ENCODE peak calls at places on chromosome 17, in five cellular contexts. One of them, this sample, is unnamed.

GRCh38 chr17:51046527-51047384 is 73.9 kb downstream of the SPAG9 start:
- DNase-seq in HCT116: no peak
- DNase-seq in neural progenitor cell: peak; percentile 96
- DNase-seq in Karpas-422: peak; percentile 77
- DNase-seq in fibroblast of lung: peak; percentile 98
- DNase-seq in this sample: peak; percentile 88

GRCh38 chr17:83035722-83036121 is 43.7 kb upstream of the METRNL start:
- DNase-seq in HCT116: no peak
- DNase-seq in fibroblast of lung: no peak
- DNase-seq in neural progenitor cell: no peak
- DNase-seq in Karpas-422: no peak
- DNase-seq in this sample: no peak

GRCh38 chr17:38579934-38580333 is 25.8 kb downstream of the SRCIN1 start:
- DNase-seq in HCT116: no peak
- DNase-seq in neural progenitor cell: peak; percentile 67
- DNase-seq in Karpas-422: peak; percentile 69
- DNase-seq in fibroblast of lung: peak; percentile 20
- DNase-seq in this sample: no peak

GRCh38 chr17:49216953-49217650 is 6.6 kb downstream of the ABI3 start:
- DNase-seq in fibroblast of lung: no peak
- DNase-seq in neural progenitor cell: no peak
- DNase-seq in Karpas-422: no peak
- DNase-seq in HCT116: no peak
- DNase-seq in this sample: no peak

GRCh38 chr17:7854078-7854777 is 638 bp upstream of the TMEM88 start:
- DNase-seq in fibroblast of lung: no peak
- DNase-seq in Karpas-422: no peak
- DNase-seq in neural progenitor cell: peak; percentile 59
- DNase-seq in HCT116: no peak
- DNase-seq in this sample: no peak

GRCh38 chr17:81556175-81556691 is 4.1 kb upstream of the FAAP100 start:
- DNase-seq in HCT116: no peak
- DNase-seq in fibroblast of lung: peak; percentile 51
- DNase-seq in neural progenitor cell: no peak
- DNase-seq in Karpas-422: no peak
- DNase-seq in this sample: no peak

GRCh38 chr17:5769936-5770335 is 185.6 kb upstream of the NLRP1 start:
- DNase-seq in neural progenitor cell: peak; percentile 82
- DNase-seq in Karpas-422: no peak
- DNase-seq in fibroblast of lung: peak; percentile 38
- DNase-seq in HCT116: no peak
- DNase-seq in this sample: no peak

GRCh38 chr17:36989173-36989572 is 40.4 kb downstream of the AATF start:
- DNase-seq in HCT116: no peak
- DNase-seq in neural progenitor cell: no peak
- DNase-seq in Karpas-422: no peak
- DNase-seq in fibroblast of lung: no peak
- DNase-seq in this sample: no peak

GRCh38 chr17:7705269-7706255 is 560 bp downstream of the EFNB3 start:
- DNase-seq in Karpas-422: no peak
- DNase-seq in HCT116: no peak
- DNase-seq in neural progenitor cell: peak; percentile 58
- DNase-seq in fibroblast of lung: no peak
- DNase-seq in this sample: peak; percentile 22

GRCh38 chr17:6254036-6254435 is 180.9 kb downstream of the AIPL1 start:
- DNase-seq in fibroblast of lung: peak; percentile 41
- DNase-seq in neural progenitor cell: no peak
- DNase-seq in HCT116: no peak
- DNase-seq in Karpas-422: no peak
- DNase-seq in this sample: no peak

GRCh38 chr17:17792551-17793377 is 44.0 kb downstream of the SREBF1 start:
- DNase-seq in fibroblast of lung: peak; percentile 89
- DNase-seq in Karpas-422: no peak
- DNase-seq in neural progenitor cell: peak; percentile 64
- DNase-seq in HCT116: no peak
- DNase-seq in this sample: no peak

GRCh38 chr17:50205111-50205821 is 3.8 kb upstream of the COL1A1 start:
- DNase-seq in fibroblast of lung: peak; percentile 63
- DNase-seq in neural progenitor cell: no peak
- DNase-seq in Karpas-422: no peak
- DNase-seq in HCT116: no peak
- DNase-seq in this sample: peak; percentile 57

GRCh38 chr17:8941520-8941919 is 24.0 kb downstream of the PIK3R5 start:
- DNase-seq in fibroblast of lung: no peak
- DNase-seq in Karpas-422: no peak
- DNase-seq in HCT116: no peak
- DNase-seq in neural progenitor cell: no peak
- DNase-seq in this sample: no peak

GRCh38 chr17:56754523-56755208 is 79.1 kb downstream of the C17orf67 start:
- DNase-seq in HCT116: no peak
- DNase-seq in fibroblast of lung: peak; percentile 28
- DNase-seq in Karpas-422: no peak
- DNase-seq in neural progenitor cell: peak; percentile 27
- DNase-seq in this sample: peak; percentile 34

GRCh38 chr17:305090-305976 is 47.3 kb downstream of the RPH3AL start:
- DNase-seq in HCT116: no peak
- DNase-seq in Karpas-422: no peak
- DNase-seq in fibroblast of lung: no peak
- DNase-seq in neural progenitor cell: no peak
- DNase-seq in this sample: no peak

GRCh38 chr17:82403662-82404660 is 14.2 kb upstream of the HEXD start:
- DNase-seq in neural progenitor cell: no peak
- DNase-seq in fibroblast of lung: no peak
- DNase-seq in HCT116: no peak
- DNase-seq in Karpas-422: no peak
- DNase-seq in this sample: no peak

GRCh38 chr17:65482201-65482600 is 79.2 kb downstream of the AXIN2 start:
- DNase-seq in HCT116: no peak
- DNase-seq in fibroblast of lung: no peak
- DNase-seq in Karpas-422: no peak
- DNase-seq in neural progenitor cell: no peak
- DNase-seq in this sample: no peak

GRCh38 chr17:42531455-42532354 is 4.3 kb upstream of the NAGLU start:
- DNase-seq in neural progenitor cell: peak; percentile 87
- DNase-seq in HCT116: no peak
- DNase-seq in fibroblast of lung: peak; percentile 45
- DNase-seq in Karpas-422: peak; percentile 75
- DNase-seq in this sample: peak; percentile 85

GRCh38 chr17:17910060-17910459 is 62.1 kb downstream of the TOM1L2 start:
- DNase-seq in Karpas-422: no peak
- DNase-seq in neural progenitor cell: no peak
- DNase-seq in HCT116: no peak
- DNase-seq in fibroblast of lung: no peak
- DNase-seq in this sample: no peak

GRCh38 chr17:9898812-9899211 is 6.3 kb downstream of the RCVRN start:
- DNase-seq in neural progenitor cell: no peak
- DNase-seq in Karpas-422: no peak
- DNase-seq in HCT116: no peak
- DNase-seq in fibroblast of lung: no peak
- DNase-seq in this sample: no peak

GRCh38 chr17:64003526-64004121 is 5.5 kb downstream of the PRR29 start:
- DNase-seq in Karpas-422: no peak
- DNase-seq in fibroblast of lung: no peak
- DNase-seq in neural progenitor cell: peak; percentile 0
- DNase-seq in HCT116: no peak
- DNase-seq in this sample: no peak

GRCh38 chr17:39225974-39226683 is 384 bp upstream of the STAC2 start:
- DNase-seq in HCT116: no peak
- DNase-seq in neural progenitor cell: peak; percentile 98
- DNase-seq in fibroblast of lung: peak; percentile 44
- DNase-seq in Karpas-422: no peak
- DNase-seq in this sample: peak; percentile 50

GRCh38 chr17:1890758-1891450 is 61.1 kb downstream of the RPA1 start:
- DNase-seq in HCT116: no peak
- DNase-seq in neural progenitor cell: no peak
- DNase-seq in fibroblast of lung: no peak
- DNase-seq in Karpas-422: no peak
- DNase-seq in this sample: no peak

DNA sequence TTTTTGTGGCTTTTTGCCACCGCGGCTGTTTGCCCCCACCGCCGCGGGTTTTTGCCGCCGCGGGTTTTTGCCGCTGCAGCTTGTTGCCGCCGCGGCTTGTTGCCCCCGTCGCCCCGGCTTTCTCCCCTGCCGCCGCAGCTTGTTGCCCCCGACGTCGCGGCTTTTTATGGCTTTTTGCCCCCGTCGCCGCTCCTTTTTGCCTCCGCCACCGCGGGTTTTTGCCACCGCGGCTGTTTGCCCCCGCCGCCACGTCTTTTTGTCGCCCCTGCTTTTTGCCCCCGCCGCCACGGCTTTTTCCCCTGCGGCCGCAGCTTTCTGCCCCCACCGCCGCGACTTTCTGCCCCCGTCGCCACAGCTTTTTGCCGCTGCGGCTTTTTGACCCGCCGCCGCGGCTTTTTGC is 149.5 kb downstream of the KCNJ18 start:
- DNase-seq in Karpas-422: no peak
- DNase-seq in neural progenitor cell: no peak
- DNase-seq in HCT116: no peak
- DNase-seq in fibroblast of lung: no peak
- DNase-seq in this sample: no peak
- H3K4me3 ChIP-seq in Karpas-422: no peak overlapping the region
- H3K4me3 ChIP-seq in neural progenitor cell: no peak overlapping the region
- H3K4me3 ChIP-seq in HCT116: no peak overlapping the region
- H3K4me3 ChIP-seq in fibroblast of lung: no peak overlapping the region
- H3K4me3 ChIP-seq in this sample: no peak overlapping the region

GRCh38 chr17:28185658-28186057 is 133.3 kb upstream of the TMEM97 start:
- DNase-seq in fibroblast of lung: no peak
- DNase-seq in Karpas-422: no peak
- DNase-seq in HCT116: no peak
- DNase-seq in neural progenitor cell: no peak
- DNase-seq in this sample: no peak

GRCh38 chr17:28178800-28179199 is 136.3 kb downstream of the NLK start:
- DNase-seq in Karpas-422: no peak
- DNase-seq in HCT116: no peak
- DNase-seq in fibroblast of lung: peak; percentile 12
- DNase-seq in neural progenitor cell: no peak
- DNase-seq in this sample: no peak

GRCh38 chr17:28182559-28182958 is 136.4 kb upstream of the TMEM97 start:
- DNase-seq in fibroblast of lung: no peak
- DNase-seq in Karpas-422: no peak
- DNase-seq in neural progenitor cell: no peak
- DNase-seq in HCT116: no peak
- DNase-seq in this sample: no peak

GRCh38 chr17:28180449-28180848 is 138.0 kb downstream of the NLK start:
- DNase-seq in HCT116: no peak
- DNase-seq in fibroblast of lung: peak; percentile 56
- DNase-seq in neural progenitor cell: no peak
- DNase-seq in Karpas-422: no peak
- DNase-seq in this sample: peak; percentile 58

GRCh38 chr17:28181568-28181967 is 137.4 kb upstream of the TMEM97 start:
- DNase-seq in HCT116: no peak
- DNase-seq in fibroblast of lung: no peak
- DNase-seq in Karpas-422: no peak
- DNase-seq in neural progenitor cell: no peak
- DNase-seq in this sample: no peak
- H3K4me1 ChIP-seq in HCT116: no peaks in the 10 kb centered on the region
- H3K4me1 ChIP-seq in fibroblast of lung: no peaks in the 10 kb centered on the region
- H3K4me1 ChIP-seq in Karpas-422: no peaks in the 10 kb centered on the region
- H3K4me1 ChIP-seq in neural progenitor cell: no peaks in the 10 kb centered on the region
- H3K4me1 ChIP-seq in this sample: peaks cover 7% of the 10 kb centered on the region

GRCh38 chr17:13162361-13162760 is 144.5 kb upstream of the ELAC2 start:
- DNase-seq in HCT116: no peak
- DNase-seq in fibroblast of lung: no peak
- DNase-seq in Karpas-422: no peak
- DNase-seq in neural progenitor cell: no peak
- DNase-seq in this sample: no peak

GRCh38 chr17:13160281-13160680 is 142.5 kb upstream of the ELAC2 start:
- DNase-seq in neural progenitor cell: no peak
- DNase-seq in Karpas-422: no peak
- DNase-seq in HCT116: no peak
- DNase-seq in fibroblast of lung: peak; percentile 5
- DNase-seq in this sample: no peak

GRCh38 chr17:13157656-13158055 is 139.8 kb upstream of the ELAC2 start:
- DNase-seq in HCT116: no peak
- DNase-seq in neural progenitor cell: no peak
- DNase-seq in fibroblast of lung: no peak
- DNase-seq in Karpas-422: no peak
- DNase-seq in this sample: no peak

GRCh38 chr17:13160790-13161189 is 143.0 kb upstream of the ELAC2 start:
- DNase-seq in HCT116: no peak
- DNase-seq in neural progenitor cell: no peak
- DNase-seq in Karpas-422: no peak
- DNase-seq in fibroblast of lung: no peak
- DNase-seq in this sample: no peak

GRCh38 chr17:13158511-13159240 is 140.8 kb upstream of the ELAC2 start:
- DNase-seq in Karpas-422: no peak
- DNase-seq in fibroblast of lung: peak; percentile 1
- DNase-seq in neural progenitor cell: no peak
- DNase-seq in HCT116: no peak
- DNase-seq in this sample: peak; percentile 18
- H3K9ac ChIP-seq in Karpas-422: no peak overlapping the region
- H3K9ac ChIP-seq in fibroblast of lung: no peak overlapping the region
- H3K9ac ChIP-seq in neural progenitor cell: no peak overlapping the region
- H3K9ac ChIP-seq in HCT116: no peak overlapping the region
- H3K9ac ChIP-seq in this sample: no peak overlapping the region

GRCh38 chr17:77100009-77100408 is 40.8 kb upstream of the SEC14L1 start:
- DNase-seq in HCT116: no peak
- DNase-seq in neural progenitor cell: peak; percentile 37
- DNase-seq in fibroblast of lung: no peak
- DNase-seq in Karpas-422: no peak
- DNase-seq in this sample: no peak

GRCh38 chr17:77097772-77098171 is 43.0 kb upstream of the SEC14L1 start:
- DNase-seq in Karpas-422: no peak
- DNase-seq in HCT116: no peak
- DNase-seq in neural progenitor cell: no peak
- DNase-seq in fibroblast of lung: no peak
- DNase-seq in this sample: no peak

GRCh38 chr17:77098884-77099545 is 41.8 kb upstream of the SEC14L1 start:
- DNase-seq in Karpas-422: no peak
- DNase-seq in HCT116: no peak
- DNase-seq in fibroblast of lung: peak; percentile 69
- DNase-seq in neural progenitor cell: no peak
- DNase-seq in this sample: peak; percentile 82

GRCh38 chr17:77095461-77095860 is 45.3 kb upstream of the SEC14L1 start:
- DNase-seq in neural progenitor cell: no peak
- DNase-seq in fibroblast of lung: no peak
- DNase-seq in Karpas-422: no peak
- DNase-seq in HCT116: no peak
- DNase-seq in this sample: no peak

DNA sequence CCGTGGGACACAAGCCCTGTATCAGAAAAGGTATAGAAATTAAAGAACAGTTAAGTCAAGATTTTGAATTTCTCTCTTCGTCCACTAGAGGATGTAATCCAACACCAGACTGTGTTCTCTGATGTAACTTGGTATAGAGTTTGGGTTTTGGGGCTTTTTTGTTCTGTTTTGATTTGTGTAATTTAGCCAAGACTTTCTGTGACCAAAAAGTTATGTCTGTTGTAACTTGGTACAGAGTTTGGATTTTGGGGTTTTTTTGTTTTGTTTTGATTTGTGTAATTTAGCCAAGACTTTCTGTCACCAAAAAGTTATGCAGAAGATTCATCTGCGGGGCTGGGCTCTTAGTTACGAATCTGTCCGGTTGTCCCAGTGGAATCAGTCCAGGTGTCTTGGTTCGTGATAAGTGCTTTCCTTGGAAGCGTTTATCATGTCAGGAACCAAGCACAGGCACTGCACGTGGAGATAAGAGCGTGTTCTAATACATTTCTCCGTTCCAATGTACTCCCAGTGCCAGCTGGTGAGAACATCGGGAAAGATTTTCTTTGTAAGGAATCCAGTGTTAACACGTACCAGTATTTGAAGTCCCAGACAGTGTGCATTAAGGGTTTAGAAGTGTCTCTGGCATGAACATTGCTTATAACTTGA is 44.1 kb upstream of the SEC14L1 start:
- DNase-seq in Karpas-422: peak; percentile 79
- DNase-seq in HCT116: peak; percentile 28
- DNase-seq in neural progenitor cell: no peak
- DNase-seq in fibroblast of lung: peak; percentile 78
- DNase-seq in this sample: peak; percentile 84
- H3K4me3 ChIP-seq in Karpas-422: no peak overlapping the region
- H3K4me3 ChIP-seq in HCT116: no peak overlapping the region
- H3K4me3 ChIP-seq in neural progenitor cell: no peak overlapping the region
- H3K4me3 ChIP-seq in fibroblast of lung: no peak overlapping the region
- H3K4me3 ChIP-seq in this sample: peak overlapping the region; percentile 21